ENCODE peak calls at places on chromosomes 13 and 19, in seven cellular contexts. A is Peyer's patch, S is GM23248, E is H7, C is tibial nerve, K is spleen, J is psoas muscle. R is an unnamed sample.

GRCh38 chr19:47228168-47228936 is 2.6 kb downstream of the BBC3 start:
- DNase-seq in C (peak; percentile 41), S (peak; percentile 75), E (peak; percentile 80), J (peak; percentile 60), K (peak; percentile 88), A (peak; percentile 79), R (no peak)

GRCh38 chr13:97382276-97382675 is 51.7 kb upstream of the RAP2A start:
- DNase-seq in J (no peak), E (no peak), K (no peak), C (no peak), A (no peak), S (no peak), R (no peak)

GRCh38 chr13:57424379-57424778 is 207.2 kb upstream of the PCDH17 start:
- DNase-seq in A (no peak), E (no peak), J (no peak), K (no peak), C (no peak), S (no peak), R (no peak)

GRCh38 chr13:97753942-97754670 is 199.4 kb upstream of the IPO5 start:
- DNase-seq in E (peak; percentile 40), K (no peak), S (no peak), A (no peak), J (no peak), C (no peak), R (peak; percentile 90)

GRCh38 chr19:40613669-40614594 is 12.8 kb downstream of the LTBP4 start:
- DNase-seq in C (peak; percentile 85), J (peak; percentile 69), K (peak; percentile 94), E (peak; percentile 97), A (peak; percentile 96), S (peak; percentile 83), R (no peak)

GRCh38 chr13:48156466-48156865 is 61.6 kb upstream of the MED4 start:
- DNase-seq in J (no peak), C (no peak), A (peak; percentile 84), K (peak; percentile 89), E (no peak), S (no peak), R (no peak)

GRCh38 chr13:23752111-23753001 is 136.8 kb downstream of the MIPEP start:
- DNase-seq in C (no peak), E (no peak), A (no peak), S (peak; percentile 23), J (no peak), K (no peak), R (no peak)

GRCh38 chr19:36081385-36081784 is 26.7 kb downstream of the WDR62 start:
- DNase-seq in C (peak; percentile 16), S (no peak), A (no peak), K (no peak), E (no peak), J (no peak), R (no peak)

GRCh38 chr13:64675256-64675892 is 2554.8 kb downstream of the PCDH9 start:
- DNase-seq in C (no peak), K (no peak), J (no peak), E (no peak), S (peak; percentile 66), A (no peak), R (no peak)

GRCh38 chr19:3464797-3465235 is 15.5 kb downstream of the SMIM24 start:
- DNase-seq in A (no peak), S (no peak), E (peak; percentile 86), K (no peak), C (no peak), J (no peak), R (no peak)
- H3K27me3 ChIP-seq in A (no peaks in the 10 kb centered on the region), S (no peaks in the 10 kb centered on the region), E (peaks cover 39% of the 10 kb centered on the region), K (no peaks in the 10 kb centered on the region), C (no peaks in the 10 kb centered on the region), J (no peaks in the 10 kb centered on the region), R (no peaks in the 10 kb centered on the region)

DNA sequence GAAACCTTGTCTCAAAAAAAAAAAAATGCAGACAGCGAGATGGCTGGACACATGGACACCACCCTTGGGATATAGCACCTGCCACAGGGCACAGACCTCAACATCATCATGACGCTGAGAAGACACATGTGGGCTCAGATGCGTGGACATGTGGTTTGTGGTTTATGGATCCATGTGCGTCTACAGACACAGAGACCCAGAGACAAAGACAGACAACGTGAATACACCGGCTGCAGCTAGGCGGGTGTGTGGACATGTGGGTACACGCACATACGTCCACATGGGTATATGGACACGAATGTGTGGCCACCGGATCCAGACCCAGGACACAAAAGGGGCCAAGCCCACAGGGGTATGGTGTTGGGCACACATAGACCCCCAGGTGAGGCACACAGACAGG is 1.3 kb downstream of the TNFSF14 start:
- DNase-seq in S (no peak), A (no peak), C (no peak), K (peak; percentile 59), J (no peak), E (no peak), R (no peak)
- H3K27me3 ChIP-seq in S (no peaks in the 10 kb centered on the region), A (no peaks in the 10 kb centered on the region), C (no peaks in the 10 kb centered on the region), K (no peaks in the 10 kb centered on the region), J (no peaks in the 10 kb centered on the region), E (no peaks in the 10 kb centered on the region), R (peaks cover 69% of the 10 kb centered on the region)

GRCh38 chr13:20160346-20161274 is at the start of gene GJA3:
- DNase-seq in A (peak; percentile 76), E (peak; percentile 92), J (no peak), K (peak; percentile 84), C (no peak), S (peak; percentile 79), R (no peak)

GRCh38 chr13:20161275-20161950 is 561 bp upstream of the GJA3 start:
- DNase-seq in K (peak; percentile 88), C (no peak), J (no peak), S (peak; percentile 64), E (peak; percentile 69), A (peak; percentile 81), R (no peak)

GRCh38 chr13:20161951-20162300 is 1.1 kb upstream of the GJA3 start:
- DNase-seq in J (no peak), S (no peak), K (no peak), E (no peak), A (no peak), C (no peak), R (no peak)

GRCh38 chr13:20168396-20168795 is 7.5 kb upstream of the GJA3 start:
- DNase-seq in K (no peak), E (no peak), S (no peak), J (no peak), C (no peak), A (no peak), R (no peak)

GRCh38 chr13:20165417-20166257 is 4.8 kb upstream of the GJA3 start:
- DNase-seq in C (no peak), A (no peak), S (no peak), E (no peak), K (no peak), J (no peak), R (no peak)
- H3K27me3 ChIP-seq in C (no peaks in the 10 kb centered on the region), A (no peaks in the 10 kb centered on the region), S (peaks cover 3% of the 10 kb centered on the region), E (peaks cover 27% of the 10 kb centered on the region), K (peaks cover 2% of the 10 kb centered on the region), J (no peaks in the 10 kb centered on the region), R (no peaks in the 10 kb centered on the region)

GRCh38 chr13:104085611-104086010 is 1019.4 kb upstream of the SLC10A2 start:
- DNase-seq in K (no peak), J (no peak), A (no peak), C (no peak), E (no peak), S (no peak), R (no peak)
- H3K27me3 ChIP-seq in K (no peaks in the 10 kb centered on the region), J (no peaks in the 10 kb centered on the region), A (no peaks in the 10 kb centered on the region), C (no peaks in the 10 kb centered on the region), E (no peaks in the 10 kb centered on the region), S (no peaks in the 10 kb centered on the region), R (no peaks in the 10 kb centered on the region)

DNA sequence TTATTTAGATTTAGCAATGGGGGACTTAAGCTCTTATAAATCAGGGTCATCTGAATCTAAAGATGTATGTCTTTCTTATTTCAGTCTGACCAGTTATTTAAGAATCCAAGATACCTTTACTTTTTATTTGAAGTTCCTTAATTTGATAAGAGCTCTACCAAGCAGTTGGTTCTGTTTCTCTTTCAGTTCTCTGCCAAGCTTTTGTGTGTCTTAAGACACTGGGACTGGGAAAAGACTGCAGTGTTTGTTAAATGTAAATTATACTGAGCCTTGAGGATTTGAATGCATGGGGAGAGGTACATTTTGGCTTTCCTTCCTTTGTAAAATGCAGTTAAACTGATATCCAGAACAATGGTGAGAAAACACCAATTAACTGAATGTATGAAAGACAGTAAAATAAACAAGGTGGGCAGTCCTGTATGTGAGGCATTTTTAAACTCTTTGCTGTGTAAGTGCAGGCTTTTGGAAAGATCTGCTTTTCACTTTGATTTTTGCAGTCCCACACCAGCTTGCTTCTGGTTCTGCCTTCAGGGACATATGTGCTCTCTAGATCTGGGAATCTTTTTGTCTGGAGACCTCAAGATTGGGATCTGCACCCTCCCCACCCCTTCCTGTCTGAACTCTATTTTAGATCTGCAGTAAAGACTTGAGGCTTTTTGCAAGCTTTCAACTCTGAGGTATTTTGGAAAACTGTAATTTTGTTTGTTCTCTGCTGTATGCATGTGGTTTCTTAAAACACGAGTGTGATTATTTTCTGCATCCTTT is 77.6 kb downstream of the LRCH1 start:
- DNase-seq in A (no peak), E (no peak), C (no peak), K (no peak), S (no peak), J (no peak), R (no peak)
- H3K27me3 ChIP-seq in A (no peaks in the 10 kb centered on the region), E (no peaks in the 10 kb centered on the region), C (no peaks in the 10 kb centered on the region), K (no peaks in the 10 kb centered on the region), S (no peaks in the 10 kb centered on the region), J (no peaks in the 10 kb centered on the region), R (no peaks in the 10 kb centered on the region)

GRCh38 chr19:13006431-13007281 is 11.4 kb downstream of the NFIX start:
- DNase-seq in E (peak; percentile 61), S (peak; percentile 54), J (peak; percentile 81), C (no peak), A (no peak), K (no peak), R (no peak)

GRCh38 chr19:13005861-13006370 is 10.6 kb downstream of the NFIX start:
- DNase-seq in C (no peak), K (no peak), A (no peak), S (peak; percentile 26), J (no peak), E (peak; percentile 40), R (no peak)

GRCh38 chr19:13005253-13005652 is 10.0 kb downstream of the NFIX start:
- DNase-seq in A (no peak), K (no peak), J (no peak), S (no peak), E (no peak), C (no peak), R (no peak)

GRCh38 chr19:13008926-13009787 is 13.9 kb downstream of the NFIX start:
- DNase-seq in C (no peak), K (no peak), E (peak; percentile 89), J (no peak), S (peak; percentile 55), A (no peak), R (no peak)

GRCh38 chr19:13007292-13008045 is 12.2 kb downstream of the NFIX start:
- DNase-seq in E (peak; percentile 57), S (peak; percentile 37), K (no peak), J (peak; percentile 75), A (no peak), C (peak; percentile 54), R (peak; percentile 96)
- H3K27me3 ChIP-seq in E (peaks cover 78% of the 10 kb centered on the region), S (no peaks in the 10 kb centered on the region), K (no peaks in the 10 kb centered on the region), J (no peaks in the 10 kb centered on the region), A (no peaks in the 10 kb centered on the region), C (no peaks in the 10 kb centered on the region), R (peaks cover 3% of the 10 kb centered on the region)

DNA sequence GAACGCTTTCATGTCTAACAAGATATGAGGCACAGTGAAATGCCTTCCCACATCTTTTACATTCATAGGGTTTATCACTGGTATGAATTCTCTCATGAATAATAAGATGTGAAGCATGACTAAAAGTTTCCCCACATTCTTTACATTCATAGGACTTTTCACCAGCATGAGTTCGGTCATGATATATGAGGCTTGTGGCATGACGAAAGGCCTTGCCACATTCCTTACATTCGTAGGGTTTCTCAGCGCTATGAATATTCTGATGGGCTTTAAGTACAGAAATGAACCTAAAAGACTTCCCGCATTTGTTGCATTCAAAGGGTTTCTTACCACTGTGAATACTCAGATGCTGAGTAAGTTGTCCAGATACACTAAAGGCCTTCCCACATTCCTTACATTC is 21.3 kb downstream of the ZNF607 start:
- DNase-seq in E (no peak), K (no peak), C (no peak), A (no peak), J (no peak), S (no peak), R (no peak)
- H3K27me3 ChIP-seq in E (peaks cover 8% of the 10 kb centered on the region), K (no peaks in the 10 kb centered on the region), C (no peaks in the 10 kb centered on the region), A (no peaks in the 10 kb centered on the region), J (no peaks in the 10 kb centered on the region), S (no peaks in the 10 kb centered on the region), R (no peaks in the 10 kb centered on the region)